ENCODE peak calls at places on chromosomes 13 and 19, in eight cellular contexts. H, S, M, O, W, Y, K and I are unnamed samples. For H3K36me3, the result is how much of the 10 kb centered on the place peaks cover.

GRCh38 chr19:55495646-55496349 is 7.6 kb downstream of the SSC5D start:
- DNase-seq in O (no peak), K (no peak), H (no peak), Y (no peak), W (no peak), M (no peak), S (no peak), I (no peak)

GRCh38 chr19:16641695-16642094 is 13.7 kb upstream of the MED26 start:
- DNase-seq in H (no peak), S (no peak), O (no peak), W (no peak), Y (no peak), K (no peak), M (no peak), I (no peak)

GRCh38 chr19:6233827-6234511 is 45.8 kb downstream of the MLLT1 start:
- DNase-seq in K (no peak), M (peak), Y (no peak), S (no peak), H (no peak), O (peak), W (peak), I (no peak)

GRCh38 chr19:41864374-41864773 is 4.3 kb downstream of the RPS19 start:
- DNase-seq in Y (no peak), W (no peak), H (no peak), K (no peak), O (no peak), S (no peak), M (no peak), I (peak)

GRCh38 chr13:86974995-86975328 is 696.2 kb upstream of the SLITRK5 start:
- DNase-seq in Y (no peak), H (no peak), M (no peak), O (no peak), S (no peak), K (no peak), W (no peak), I (no peak)

GRCh38 chr13:111461445-111462149 is 141.2 kb downstream of the TEX29 start:
- DNase-seq in S (no peak), W (no peak), O (no peak), Y (no peak), H (no peak), K (no peak), M (no peak), I (no peak)

GRCh38 chr19:16115309-16116039 is 3.8 kb downstream of the RAB8A start:
- DNase-seq in Y (no peak), S (no peak), H (no peak), O (no peak), K (no peak), M (no peak), W (no peak), I (no peak)

GRCh38 chr13:80235559-80236296 is 105.2 kb downstream of the SPRY2 start:
- DNase-seq in W (no peak), M (no peak), Y (peak), S (peak), O (peak), H (no peak), K (peak), I (no peak)

GRCh38 chr13:102983496-102983895 is 82.7 kb downstream of the SLC10A2 start:
- DNase-seq in K (no peak), W (no peak), M (no peak), O (no peak), H (peak), Y (peak), S (peak), I (no peak)

GRCh38 chr19:42420055-42420544 is 7.1 kb downstream of the LIPE start:
- DNase-seq in O (no peak), K (peak), H (peak), W (peak), Y (peak), M (no peak), S (peak), I (peak)

GRCh38 chr13:103898481-103898880 is 832.3 kb upstream of the SLC10A2 start:
- DNase-seq in W (no peak), Y (no peak), S (no peak), M (no peak), K (no peak), H (no peak), O (no peak), I (no peak)

GRCh38 chr13:32840113-32840512 is 176.1 kb upstream of the KL start:
- DNase-seq in K (no peak), Y (no peak), S (no peak), O (no peak), M (no peak), H (no peak), W (no peak), I (no peak)

GRCh38 chr19:5397804-5398692 is 57.2 kb upstream of the ZNRF4 start:
- DNase-seq in H (peak), Y (no peak), O (no peak), S (peak), M (no peak), K (peak), W (no peak), I (no peak)

GRCh38 chr19:20318616-20319015 is 151.6 kb downstream of the ZNF486 start:
- DNase-seq in S (no peak), K (no peak), W (no peak), H (no peak), O (no peak), Y (no peak), M (no peak), I (no peak)

GRCh38 chr13:80497439-80497838 is 156.5 kb upstream of the SPRY2 start:
- DNase-seq in Y (no peak), S (no peak), M (no peak), K (no peak), H (no peak), W (no peak), O (no peak), I (no peak)

GRCh38 chr19:19305066-19305465 is 15.2 kb downstream of the SUGP1 start:
- DNase-seq in Y (no peak), S (no peak), H (peak), K (no peak), O (no peak), M (no peak), W (no peak), I (no peak)

GRCh38 chr19:19305696-19306095 is 14.6 kb downstream of the SUGP1 start:
- DNase-seq in O (no peak), M (no peak), H (no peak), K (no peak), S (no peak), W (no peak), Y (no peak), I (no peak)

GRCh38 chr19:19306191-19306590 is 14.1 kb downstream of the SUGP1 start:
- DNase-seq in O (no peak), H (no peak), W (no peak), M (no peak), K (no peak), Y (no peak), S (no peak), I (no peak)

GRCh38 chr19:19303411-19303810 is 16.9 kb downstream of the SUGP1 start:
- DNase-seq in O (no peak), S (no peak), M (no peak), W (no peak), K (no peak), Y (no peak), H (no peak), I (no peak)

GRCh38 chr19:19304186-19304975 is 15.9 kb downstream of the SUGP1 start:
- DNase-seq in S (no peak), W (no peak), K (peak), Y (no peak), M (no peak), H (peak), O (no peak), I (no peak)
- H3K36me3 ChIP-seq in S (under half), W (half or more), K (under half), Y (under half), M (under half), H (half or more), O (under half), I (half or more)

GRCh38 chr19:13286195-13286985 is 136.2 kb downstream of the IER2 start:
- DNase-seq in Y (no peak), W (peak), K (no peak), H (no peak), O (no peak), M (no peak), S (no peak), I (no peak)

GRCh38 chr19:13281567-13282291 is 131.5 kb downstream of the IER2 start:
- DNase-seq in W (no peak), K (peak), M (no peak), H (no peak), S (peak), O (no peak), Y (no peak), I (no peak)

GRCh38 chr19:13283871-13284270 is 133.7 kb downstream of the IER2 start:
- DNase-seq in O (no peak), H (no peak), W (no peak), M (no peak), S (no peak), Y (no peak), K (no peak), I (no peak)

GRCh38 chr19:13284929-13285928 is 135.0 kb downstream of the IER2 start:
- DNase-seq in Y (no peak), O (no peak), S (no peak), M (no peak), H (no peak), K (no peak), W (no peak), I (no peak)

GRCh38 chr19:13282486-13283065 is 132.4 kb downstream of the IER2 start:
- DNase-seq in M (no peak), K (peak), O (no peak), S (no peak), Y (no peak), W (no peak), H (no peak), I (no peak)
- H3K27ac ChIP-seq in M (no peak), K (no peak), O (no peak), S (no peak), Y (no peak), W (no peak), H (no peak), I (no peak)

GRCh38 chr19:35643255-35644205 is 2.0 kb downstream of the ETV2 start:
- DNase-seq in K (peak), M (peak), O (peak), S (peak), Y (peak), W (peak), H (peak), I (peak)

GRCh38 chr19:35644987-35645679 is 3.0 kb upstream of the COX6B1 start:
- DNase-seq in W (peak), H (peak), O (peak), Y (peak), K (peak), S (peak), M (peak), I (peak)

GRCh38 chr19:35645680-35646511 is 2.2 kb upstream of the COX6B1 start:
- DNase-seq in K (no peak), H (no peak), W (no peak), O (no peak), M (no peak), S (no peak), Y (no peak), I (no peak)

GRCh38 chr19:35644206-35644986 is 2.9 kb downstream of the ETV2 start:
- DNase-seq in W (peak), M (peak), S (peak), Y (peak), H (peak), K (peak), O (peak), I (peak)

DNA sequence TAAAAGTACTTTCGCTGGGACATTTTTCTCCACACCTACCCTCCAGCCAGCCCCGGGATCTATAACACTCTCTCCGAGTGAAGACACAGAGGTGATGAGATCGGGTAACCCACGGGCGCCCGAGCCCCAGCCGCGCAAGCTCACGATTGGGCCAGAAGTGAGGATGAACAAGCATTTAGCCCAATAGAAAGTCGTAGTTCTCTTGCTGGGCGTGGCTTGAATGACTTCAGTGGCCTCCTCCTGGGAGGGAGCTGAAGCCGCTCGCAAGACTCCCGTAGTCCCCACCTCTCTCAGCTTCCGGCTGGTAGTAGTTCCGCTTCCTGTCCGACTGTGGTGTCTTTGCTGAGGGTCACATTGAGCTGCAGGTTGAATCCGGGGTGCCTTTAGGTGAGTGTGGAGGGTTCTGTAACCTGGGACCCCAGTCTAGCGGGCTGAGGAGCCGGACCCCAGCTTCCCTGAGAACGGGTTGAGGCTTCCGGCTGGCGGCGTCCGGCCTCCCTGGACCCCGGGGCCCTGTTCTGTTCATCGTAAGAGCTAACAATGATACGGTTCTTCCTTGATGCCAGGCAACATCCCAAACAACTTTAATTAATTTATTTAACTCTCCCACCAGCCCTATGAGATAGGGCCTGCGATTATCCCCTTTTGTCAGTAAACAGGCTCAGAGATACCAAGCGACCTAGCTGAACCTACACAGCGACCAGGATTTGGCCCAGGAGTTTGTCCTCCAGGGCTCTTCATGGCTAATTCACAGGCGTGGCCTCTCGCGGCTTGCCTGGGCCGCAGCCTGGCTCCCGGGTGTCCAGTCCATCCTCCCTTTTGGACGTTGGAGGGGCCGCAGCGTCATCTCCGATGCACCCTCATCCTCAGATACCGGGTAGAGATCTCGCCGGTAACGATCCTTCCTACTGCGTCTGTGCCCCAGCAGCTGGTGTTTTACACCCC is at the start of gene COX6B1:
- DNase-seq in H (peak), S (peak), M (peak), Y (peak), K (peak), W (peak), O (peak), I (peak)
- H3K36me3 ChIP-seq in H (under half), S (under half), M (under half), Y (under half), K (under half), W (under half), O (under half), I (under half)

GRCh38 chr19:17766543-17767131 is 15.4 kb downstream of the FCHO1 start:
- DNase-seq in S (peak), H (peak), O (peak), M (peak), W (peak), Y (peak), K (peak), I (no peak)
- H3K27ac ChIP-seq in S (no peak), H (no peak), O (no peak), M (no peak), W (no peak), Y (no peak), K (no peak), I (no peak)

DNA sequence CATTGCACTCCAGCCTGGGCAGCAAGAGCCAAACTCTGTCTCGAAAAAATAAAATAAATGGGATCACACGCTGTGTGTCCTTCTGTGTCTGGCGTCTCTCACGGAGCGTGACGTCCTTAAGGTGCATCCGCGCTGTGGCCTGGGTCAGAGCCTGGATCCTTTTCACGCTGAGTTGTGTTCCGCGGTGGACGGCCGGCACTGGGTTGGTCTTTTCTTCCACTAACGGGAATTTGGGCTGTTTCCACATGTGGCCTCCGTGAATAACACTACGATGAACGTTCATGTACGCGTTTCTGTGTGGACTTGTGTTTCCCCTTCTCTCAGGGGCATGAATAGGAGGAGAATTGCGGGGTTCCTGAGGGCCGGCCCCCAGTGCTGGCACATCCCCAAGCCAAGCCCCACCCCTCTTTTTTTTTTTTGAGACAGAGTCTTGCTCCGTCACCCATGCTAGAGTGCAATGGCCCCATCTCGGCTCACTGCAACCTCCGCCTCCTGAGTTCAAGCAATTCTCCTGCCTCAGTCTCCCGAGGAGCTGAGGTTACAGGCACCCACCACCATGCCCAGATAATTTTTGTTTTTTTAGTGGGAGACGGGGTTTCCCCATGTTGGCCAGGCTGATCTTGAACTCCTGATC is 6.2 kb upstream of the PTBP1 start:
- DNase-seq in Y (no peak), K (no peak), H (no peak), W (no peak), O (no peak), S (no peak), M (no peak), I (no peak)
- H3K36me3 ChIP-seq in Y (under half), K (under half), H (under half), W (under half), O (under half), S (under half), M (under half), I (under half)

DNA sequence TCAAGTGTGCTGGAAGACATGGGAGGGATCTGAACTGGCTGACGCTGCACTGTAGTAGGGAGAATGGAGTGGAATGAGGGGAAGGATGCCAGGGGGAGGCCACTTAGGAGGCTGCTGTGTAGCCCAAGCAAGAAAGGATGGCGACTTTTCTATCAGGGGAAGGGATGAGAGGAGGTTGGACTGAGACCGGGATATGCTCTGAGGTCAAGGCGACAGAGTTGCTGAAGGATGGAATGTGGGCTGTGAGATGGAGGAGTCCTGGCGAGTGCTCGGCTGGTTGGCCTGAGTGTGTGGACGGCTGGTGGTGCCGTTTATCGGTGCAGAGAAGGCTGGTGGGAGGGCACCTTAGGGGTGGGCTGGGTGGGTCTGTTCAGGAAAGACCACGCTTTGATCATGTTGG is 45.7 kb downstream of the IRS2 start:
- DNase-seq in H (no peak), Y (no peak), O (no peak), K (no peak), S (no peak), W (no peak), M (no peak), I (no peak)
- H3K27ac ChIP-seq in H (no peak), Y (no peak), O (no peak), K (no peak), S (no peak), W (no peak), M (no peak), I (no peak)

DNA sequence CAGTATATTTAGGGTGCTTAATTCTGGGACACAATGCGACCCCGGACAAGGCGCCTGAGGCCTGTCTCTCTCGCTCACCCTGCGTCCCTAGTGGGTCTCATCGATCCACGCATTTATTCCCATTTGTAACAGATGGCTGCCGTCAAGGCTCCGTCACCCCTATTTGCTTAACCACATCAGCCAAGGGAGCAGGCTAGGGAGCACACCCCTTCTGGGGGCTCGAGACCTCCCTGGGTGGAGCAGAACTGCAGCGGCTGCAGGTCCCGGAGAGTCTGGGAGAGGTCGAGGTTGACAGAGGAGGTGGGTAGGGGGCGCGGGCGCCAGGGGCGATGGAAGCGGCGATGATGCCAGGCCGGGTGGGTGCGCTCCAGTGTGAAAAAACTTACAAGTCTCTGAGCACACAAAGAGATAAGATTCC is 507 bp downstream of the ALG5 start:
- DNase-seq in M (peak), W (peak), H (no peak), S (peak), Y (peak), O (peak), K (no peak), I (no peak)
- H3K36me3 ChIP-seq in M (under half), W (under half), H (under half), S (under half), Y (under half), O (under half), K (under half), I (under half)

DNA sequence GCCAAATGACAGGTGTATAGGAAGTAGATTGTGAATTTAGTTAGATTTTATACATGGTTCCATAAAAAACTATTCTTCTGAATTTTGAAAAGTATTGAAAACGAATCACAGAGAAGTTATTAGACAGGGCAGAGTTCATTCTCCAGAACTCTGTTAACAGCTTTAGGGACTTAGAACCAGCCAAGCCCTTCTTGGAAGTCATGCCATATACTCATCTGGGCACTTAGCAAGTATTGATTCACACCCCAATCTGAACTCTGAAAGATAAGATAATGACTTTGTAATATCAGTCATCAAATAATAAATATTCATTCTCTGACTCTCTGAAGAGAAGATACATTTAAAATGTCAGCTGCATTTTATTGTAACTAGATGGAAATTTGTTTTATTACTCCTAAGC is 43.9 kb upstream of the ITM2B start:
- DNase-seq in H (no peak), Y (no peak), S (no peak), W (no peak), K (no peak), O (no peak), M (no peak), I (no peak)
- H3K27ac ChIP-seq in H (no peak), Y (no peak), S (no peak), W (no peak), K (no peak), O (no peak), M (no peak), I (no peak)